ENCODE peak calls at places on chromosomes 16 and 17, in four cellular contexts. U is GM12891, F is K562, H is GM12878. A is an unnamed sample.

GRCh38 chr16:81629896-81630631 is 149.0 kb upstream of the PLCG2 start:
- DNase-seq in U (no peak), F (no peak), H (no peak), A (no peak)

GRCh38 chr17:51147641-51148040 is 5.7 kb upstream of the NME1 start:
- DNase-seq in U (no peak), F (no peak), H (no peak), A (no peak)

GRCh38 chr17:8057691-8058114 is 18.8 kb downstream of the ALOX15B start:
- DNase-seq in U (no peak), F (peak), H (peak), A (no peak)

GRCh38 chr16:10988164-10988803 is 43.9 kb downstream of the CLEC16A start:
- DNase-seq in U (no peak), F (peak), H (no peak), A (no peak)

GRCh38 chr17:74359916-74360315 is 1.8 kb downstream of the BTBD17 start:
- DNase-seq in U (no peak), F (no peak), H (no peak), A (no peak)

GRCh38 chr16:49615606-49616005 is 240.3 kb downstream of the ZNF423 start:
- DNase-seq in U (no peak), F (no peak), H (no peak), A (no peak)

GRCh38 chr17:28727727-28728363 is 743 bp upstream of the NEK8 start:
- DNase-seq in U (no peak), F (peak), H (peak), A (peak)

GRCh38 chr17:32518856-32519768 is 32.3 kb downstream of the CDK5R1 start:
- DNase-seq in U (no peak), F (no peak), H (no peak), A (no peak)

GRCh38 chr17:58136669-58137279 is 11.4 kb upstream of the OR4D1 start:
- DNase-seq in U (no peak), F (peak), H (no peak), A (no peak)

GRCh38 chr17:31392002-31392855 is 754 bp downstream of the RAB11FIP4 start:
- DNase-seq in U (no peak), F (no peak), H (no peak), A (no peak)

GRCh38 chr16:2711370-2712062 is 8.5 kb downstream of the PRSS27 start:
- DNase-seq in U (no peak), F (no peak), H (no peak), A (no peak)

GRCh38 chr16:2708955-2709587 is 11.0 kb downstream of the PRSS27 start:
- DNase-seq in U (no peak), F (no peak), H (no peak), A (no peak)

GRCh38 chr16:2710711-2711231 is 9.3 kb downstream of the PRSS27 start:
- DNase-seq in U (no peak), F (no peak), H (no peak), A (no peak)

GRCh38 chr16:2709588-2709984 is 10.4 kb downstream of the PRSS27 start:
- DNase-seq in U (no peak), F (no peak), H (no peak), A (no peak)

GRCh38 chr16:2710021-2710710 is 9.9 kb downstream of the PRSS27 start:
- DNase-seq in U (no peak), F (no peak), H (no peak), A (no peak)
- TF ChIP-seq SPI1 in U (no peak), F (no peak), H (no peak), A (no peak)

DNA sequence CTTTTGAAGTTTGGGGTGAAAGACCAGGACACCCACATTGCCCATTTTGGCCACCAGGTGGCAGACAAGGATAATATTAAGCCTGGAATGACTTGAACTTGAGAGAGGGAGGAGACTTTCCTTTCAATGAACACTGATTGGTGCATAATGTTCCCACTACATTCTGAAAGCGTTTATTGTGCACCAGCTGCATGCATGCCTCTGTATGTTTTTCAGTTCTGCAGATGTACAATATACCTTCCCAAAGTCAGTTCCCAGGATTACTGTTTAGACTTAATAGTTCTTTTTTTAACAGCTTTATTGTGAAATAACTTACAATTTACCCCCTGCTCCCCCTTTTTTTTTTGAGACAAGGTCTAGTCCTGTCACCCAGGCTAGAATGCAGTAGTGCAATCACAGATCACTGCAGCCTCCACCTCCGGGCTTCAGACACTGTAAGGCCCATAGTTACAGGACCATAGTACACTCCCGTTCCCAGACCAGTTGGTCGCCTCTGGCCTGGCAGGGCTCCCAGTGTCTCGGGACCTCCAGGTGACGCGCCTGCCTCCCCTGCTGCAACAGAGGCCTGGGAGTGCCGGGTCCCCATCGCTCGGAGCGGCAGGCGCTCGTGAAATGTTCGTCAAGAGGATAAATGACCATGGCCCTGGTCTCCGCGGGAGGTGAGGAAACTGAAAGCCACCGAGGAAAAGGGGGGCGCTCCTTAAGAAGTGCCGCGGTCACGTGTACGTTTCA is 12.2 kb downstream of the CES2 start:
- DNase-seq in U (peak), F (peak), H (peak), A (peak)
- TF ChIP-seq POLR2AphosphoS5 in U (no peak), F (no peak), H (no peak), A (no peak)

DNA sequence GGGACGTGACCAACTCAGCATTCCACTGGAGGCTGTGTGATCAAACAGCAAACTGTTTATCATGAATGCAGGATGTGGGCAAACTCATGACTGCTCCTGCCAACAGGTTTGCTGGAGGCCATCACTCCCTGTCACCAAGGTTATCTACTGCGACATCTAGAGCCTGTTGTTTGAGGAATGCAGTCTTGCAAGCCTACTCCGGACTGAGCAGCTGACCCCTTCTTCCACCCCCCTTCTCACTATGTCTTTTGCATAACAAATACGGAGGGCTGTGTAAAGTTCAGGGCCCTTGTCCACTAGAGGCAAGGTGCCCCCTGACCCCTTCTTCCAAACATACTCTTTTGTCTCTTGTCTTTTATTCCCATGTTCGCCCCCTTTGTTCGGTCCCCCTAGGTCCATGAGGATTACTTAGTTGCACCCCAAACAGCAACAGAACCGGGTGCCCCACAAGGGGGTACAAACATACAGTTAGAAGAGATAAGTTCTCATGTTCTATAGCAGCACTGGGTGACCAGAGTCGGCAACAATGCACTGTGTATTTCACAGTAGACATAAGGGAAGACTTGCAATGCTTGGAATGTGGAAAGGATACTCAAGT is 28.7 kb downstream of the MEAK7 start:
- DNase-seq in U (no peak), F (no peak), H (no peak), A (peak)
- TF ChIP-seq SPI1 in U (no peak), F (no peak), H (no peak), A (no peak)

DNA sequence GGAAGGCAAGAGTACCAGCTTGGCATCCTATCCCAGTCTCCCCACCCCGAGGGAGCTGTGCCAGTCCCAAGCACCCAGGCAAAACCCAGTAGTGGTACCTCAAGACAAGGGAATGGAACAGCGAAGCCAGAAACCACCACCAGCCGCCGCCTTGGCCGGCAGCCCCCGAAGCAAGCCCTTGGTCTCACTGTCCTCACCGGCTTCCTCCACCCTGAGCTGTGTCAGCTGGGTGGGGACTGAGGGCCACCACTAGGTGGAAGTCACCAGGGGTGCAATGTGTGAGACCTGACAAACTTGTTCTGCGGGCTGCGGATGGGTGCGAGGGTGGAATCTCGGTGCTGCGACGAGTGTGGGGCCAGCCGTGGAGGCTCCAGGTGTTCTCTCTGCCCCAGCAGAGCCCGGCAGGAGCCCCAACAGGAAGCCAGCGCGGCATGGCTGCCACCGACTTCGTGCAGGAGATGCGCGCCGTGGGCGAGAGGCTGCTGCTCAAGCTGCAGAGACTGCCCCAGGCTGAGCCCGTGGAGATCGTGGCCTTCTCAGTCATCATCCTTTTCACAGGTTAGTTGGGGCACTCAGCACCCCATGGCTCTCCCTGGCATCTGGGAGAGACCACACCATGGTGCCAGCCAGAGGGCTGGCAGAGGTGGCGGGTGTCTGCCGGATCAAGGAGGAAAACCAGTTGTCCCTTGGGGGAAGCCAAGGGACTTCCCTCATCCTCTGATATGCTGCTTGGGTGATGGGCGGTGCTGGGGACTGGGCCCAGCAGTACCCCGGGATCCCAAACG is 6.7 kb downstream of the SMIM5 start:
- DNase-seq in U (peak), F (no peak), H (no peak), A (no peak)
- TF ChIP-seq POLR2AphosphoS5 in U (no peak), F (no peak), H (no peak), A (no peak)

DNA sequence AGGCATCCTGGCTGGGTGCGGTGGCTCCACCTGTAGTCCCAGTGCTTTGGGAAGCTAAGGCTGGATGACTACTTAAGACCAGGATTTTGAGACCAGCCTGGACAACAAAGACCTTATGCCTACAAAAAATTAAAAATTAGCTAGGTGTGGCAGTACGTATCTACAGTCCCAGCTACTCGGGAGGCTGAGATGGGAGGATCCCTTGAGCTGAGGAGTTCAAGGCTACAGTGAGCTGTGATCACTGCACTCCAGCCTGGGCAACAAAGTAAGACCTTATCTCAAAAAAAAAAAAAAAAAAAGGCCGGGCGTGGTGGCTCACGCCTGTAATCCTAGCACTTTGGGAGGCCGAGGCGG is 6.1 kb downstream of the MVP start:
- DNase-seq in U (no peak), F (no peak), H (no peak), A (no peak)
- TF ChIP-seq SPI1 in U (no peak), F (no peak), H (no peak), A (no peak)

GRCh38 chr16:4510131-4510530 is 28.4 kb downstream of the CDIP1 start:
- DNase-seq in U (no peak), F (no peak), H (no peak), A (no peak)
- TF ChIP-seq POLR2AphosphoS5 in U (no peak), F (no peak), H (no peak), A (no peak)

GRCh38 chr16:84207266-84207665 is 16.3 kb downstream of the ADAD2 start:
- DNase-seq in U (no peak), F (no peak), H (no peak), A (no peak)

GRCh38 chr16:84209989-84210388 is 19.0 kb downstream of the ADAD2 start:
- DNase-seq in U (no peak), F (no peak), H (no peak), A (no peak)

GRCh38 chr16:84205976-84206691 is 15.2 kb downstream of the ADAD2 start:
- DNase-seq in U (no peak), F (no peak), H (no peak), A (no peak)

GRCh38 chr16:84212154-84212553 is 21.2 kb downstream of the ADAD2 start:
- DNase-seq in U (no peak), F (no peak), H (no peak), A (no peak)

DNA sequence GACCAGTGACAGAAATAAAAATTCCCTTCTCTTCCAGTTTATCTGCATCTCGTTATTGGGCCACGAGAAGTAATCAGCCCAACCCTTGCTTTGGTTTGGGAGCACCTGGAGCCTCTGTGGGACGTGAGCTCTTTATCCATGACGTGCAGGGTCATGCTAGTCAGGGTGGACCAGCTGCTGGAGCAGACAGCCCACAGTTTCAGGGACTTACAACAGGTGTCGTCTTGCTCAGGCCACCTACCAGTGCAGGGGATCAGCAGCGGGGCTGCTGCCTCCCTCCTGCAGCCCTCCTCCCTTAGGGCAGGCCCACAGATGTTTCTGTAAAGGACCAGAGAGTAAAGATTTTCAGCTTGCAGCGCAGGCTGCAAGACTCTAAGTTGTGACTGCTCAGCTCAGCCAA is 16.9 kb downstream of the ADAD2 start:
- DNase-seq in U (no peak), F (no peak), H (no peak), A (no peak)
- TF ChIP-seq SPI1 in U (no peak), F (no peak), H (no peak), A (no peak)

GRCh38 chr17:72362466-72363335 is 241.9 kb downstream of the SOX9 start:
- DNase-seq in U (no peak), F (no peak), H (no peak), A (no peak)
- TF ChIP-seq POLR2AphosphoS5 in U (no peak), F (no peak), H (no peak), A (no peak)